ENCODE peak calls at places on chromosome 13, in five cellular contexts. Q, E, O, B and W are unnamed samples. For H3K4me1, the result is how much of the 10 kb centered on the place peaks cover.

GRCh38 chr13:80214521-80214941 is 126.4 kb downstream of the SPRY2 start:
- DNase-seq in Q (no peak), E (no peak), O (no peak), B (no peak), W (no peak)

GRCh38 chr13:73782781-73783180 is 351.4 kb downstream of the KLF12 start:
- DNase-seq in Q (no peak), E (no peak), O (no peak), B (no peak), W (no peak)

GRCh38 chr13:104256701-104257100 is 1190.5 kb upstream of the SLC10A2 start:
- DNase-seq in Q (no peak), E (no peak), O (no peak), B (no peak), W (no peak)

GRCh38 chr13:42597505-42597904 is 23.6 kb downstream of the TNFSF11 start:
- DNase-seq in Q (no peak), E (no peak), O (no peak), B (no peak), W (no peak)

GRCh38 chr13:29439601-29440381 is 155.7 kb downstream of the SLC7A1 start:
- DNase-seq in Q (no peak), E (no peak), O (no peak), B (no peak), W (no peak)

GRCh38 chr13:102846261-102847015 is 606 bp downstream of the ERCC5 start:
- DNase-seq in Q (peak), E (no peak), O (peak), B (peak), W (peak)

GRCh38 chr13:20125783-20126165 is 35.1 kb downstream of the GJA3 start:
- DNase-seq in Q (no peak), E (no peak), O (no peak), B (no peak), W (no peak)

GRCh38 chr13:20832861-20833260 is 59.1 kb upstream of the EEF1AKMT1 start:
- DNase-seq in Q (no peak), E (no peak), O (no peak), B (no peak), W (no peak)

GRCh38 chr13:59343993-59344780 is 819.5 kb downstream of the DIAPH3 start:
- DNase-seq in Q (no peak), E (no peak), O (no peak), B (no peak), W (no peak)

DNA sequence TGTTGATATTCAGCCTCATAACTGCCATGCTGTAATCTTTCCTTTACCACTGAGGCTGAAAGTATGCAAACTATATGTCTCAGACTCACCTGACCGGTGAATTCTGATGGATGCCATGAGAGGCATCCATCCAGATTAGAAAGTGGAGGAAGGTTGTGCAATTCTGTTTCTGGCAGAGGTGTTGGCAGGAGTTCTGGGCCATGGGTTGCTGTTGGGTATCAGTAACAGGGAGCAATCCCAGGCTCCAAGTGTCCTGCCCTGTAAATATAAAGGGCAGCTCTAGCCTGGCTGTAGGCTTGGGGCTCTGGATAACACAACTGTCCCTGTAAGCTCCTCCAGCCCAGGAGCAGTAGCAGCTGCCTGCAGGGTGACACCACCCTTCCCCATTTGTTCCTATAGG is 77.4 kb upstream of the ABCC4 start:
- DNase-seq in Q (no peak), E (no peak), O (no peak), B (no peak), W (peak)
- TF ChIP-seq POLR2AphosphoS5 in Q (no peak), E (no peak), O (no peak), B (no peak), W (no peak)

DNA sequence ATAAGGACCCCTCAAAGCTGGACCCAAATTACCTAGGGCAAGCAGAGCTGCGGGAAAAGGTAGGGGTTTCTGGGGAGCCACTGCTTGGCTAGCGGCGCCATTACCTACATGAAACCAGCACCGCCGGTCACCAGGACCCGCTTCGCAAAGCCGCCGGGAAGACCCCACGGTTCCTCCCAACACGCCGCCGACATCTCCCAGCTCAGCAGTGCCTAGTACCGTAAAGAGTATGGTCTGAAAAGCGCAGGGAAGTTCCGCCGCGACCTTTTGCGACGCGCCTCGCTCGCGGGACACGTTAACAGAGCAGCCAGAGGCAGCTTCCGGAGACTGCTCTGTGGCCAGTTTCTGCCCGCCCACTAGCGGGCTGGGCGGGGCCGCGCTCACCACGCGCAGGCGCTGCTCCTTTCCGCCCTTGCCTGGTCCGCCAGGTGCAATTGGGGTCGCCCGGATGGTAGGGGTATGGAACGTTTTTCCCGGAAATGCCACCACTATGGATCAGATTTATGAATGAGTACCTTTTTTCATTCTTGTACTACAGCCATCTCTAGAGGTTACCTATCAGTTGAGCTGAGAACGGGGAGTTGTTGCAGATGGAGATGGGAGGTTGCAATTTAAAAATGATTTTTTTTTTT is at the start of gene TGDS:
- DNase-seq in Q (peak), E (peak), O (peak), B (peak), W (peak)
- TF ChIP-seq POLR2A in Q (no peak), E (peak), O (peak), B (no peak), W (peak)

GRCh38 chr13:96779691-96780090 is 214.6 kb downstream of the OXGR1 start:
- DNase-seq in Q (no peak), E (no peak), O (no peak), B (no peak), W (no peak)
- H3K4me1 ChIP-seq in Q (under half), E (under half), O (under half), B (under half), W (under half)

GRCh38 chr13:99498304-99499161 is 2.7 kb upstream of the TM9SF2 start:
- DNase-seq in Q (peak), E (peak), O (peak), B (peak), W (peak)

GRCh38 chr13:99501135-99501951 is at the start of gene TM9SF2:
- DNase-seq in Q (peak), E (peak), O (peak), B (peak), W (peak)

GRCh38 chr13:99495478-99496321 is 5.6 kb upstream of the TM9SF2 start:
- DNase-seq in Q (no peak), E (no peak), O (no peak), B (no peak), W (no peak)

GRCh38 chr13:99500839-99501134 is 485 bp upstream of the TM9SF2 start:
- DNase-seq in Q (no peak), E (no peak), O (no peak), B (no peak), W (no peak)

DNA sequence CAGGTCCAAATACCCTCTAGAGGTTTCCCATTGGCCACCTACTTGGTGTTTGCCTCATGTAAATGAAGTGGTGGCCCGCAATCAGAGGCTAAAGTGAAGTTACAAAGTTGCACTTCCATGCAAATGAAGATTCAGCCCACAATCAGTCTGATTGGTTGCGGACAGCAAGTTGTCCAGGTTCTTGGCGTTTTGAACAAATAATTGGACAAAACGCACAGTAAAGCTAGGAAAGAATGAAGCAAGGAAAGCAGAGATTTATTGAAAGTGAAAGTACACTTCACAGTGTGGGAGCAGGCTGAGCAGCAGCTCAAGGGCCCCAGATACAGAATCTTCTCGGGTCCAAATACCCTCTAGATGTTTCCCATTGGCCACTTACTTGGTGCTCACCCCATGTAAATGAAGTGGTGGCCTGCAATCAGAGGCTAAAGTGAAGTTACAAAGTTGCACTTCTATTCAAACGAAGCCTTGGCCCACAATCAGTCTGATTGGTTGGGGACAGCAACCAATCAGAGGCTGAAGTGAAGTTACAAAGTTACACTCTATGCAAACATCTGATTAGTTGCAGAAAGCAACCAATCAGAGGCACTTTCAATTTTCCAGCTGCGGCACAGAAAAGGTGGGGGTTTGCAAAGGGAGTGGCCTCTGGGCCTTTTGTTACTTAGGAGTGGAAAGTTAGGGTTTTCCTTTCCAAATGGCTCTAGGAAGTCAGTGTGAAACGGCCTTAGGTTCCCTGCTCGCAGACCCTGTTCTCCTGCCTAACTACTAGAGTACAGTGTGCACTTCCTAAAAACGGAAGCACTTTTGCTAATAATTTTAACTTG is 4.7 kb upstream of the TM9SF2 start:
- DNase-seq in Q (peak), E (peak), O (peak), B (peak), W (peak)
- TF ChIP-seq POLR2AphosphoS5 in Q (peak), E (no peak), O (no peak), B (peak), W (peak)